ENCODE peak calls at places on chromosomes 13 and 19, in seven cellular contexts. One of them, this sample, is unnamed.

GRCh38 chr13:51000576-51001260 is 91.1 kb downstream of the RNASEH2B start:
- DNase-seq in activated T-cell treated with anti-CD3 and anti-CD28 coated beads, Interleukin-2, amount 50 U/mL, for 4 hours: no peak
- DNase-seq in natural killer cell treated with Interleukin-12 subunit alpha and Interleukin-12 subunit beta and Interleukin-15 and Interleukin-18, amount 100 ng/mL, for 72 hours: no peak
- DNase-seq in activated B cell treated with CpG ODN at 0.5 μM for 24 hours: no peak
- DNase-seq in CD4-positive, alpha-beta T cell: no peak
- DNase-seq in hippocampal formation: no peak
- DNase-seq in H7: peak
- DNase-seq in this sample: no peak

GRCh38 chr19:38452430-38453366 is 19.2 kb downstream of the RYR1 start:
- DNase-seq in activated T-cell treated with anti-CD3 and anti-CD28 coated beads, Interleukin-2, amount 50 U/mL, for 4 hours: no peak
- DNase-seq in natural killer cell treated with Interleukin-12 subunit alpha and Interleukin-12 subunit beta and Interleukin-15 and Interleukin-18, amount 100 ng/mL, for 72 hours: no peak
- DNase-seq in activated B cell treated with CpG ODN at 0.5 μM for 24 hours: no peak
- DNase-seq in CD4-positive, alpha-beta T cell: no peak
- DNase-seq in hippocampal formation: peak
- DNase-seq in H7: peak
- DNase-seq in this sample: no peak

GRCh38 chr13:107866007-107866665 is 349.2 kb downstream of the LIG4 start:
- DNase-seq in activated T-cell treated with anti-CD3 and anti-CD28 coated beads, Interleukin-2, amount 50 U/mL, for 4 hours: no peak
- DNase-seq in natural killer cell treated with Interleukin-12 subunit alpha and Interleukin-12 subunit beta and Interleukin-15 and Interleukin-18, amount 100 ng/mL, for 72 hours: no peak
- DNase-seq in activated B cell treated with CpG ODN at 0.5 μM for 24 hours: no peak
- DNase-seq in CD4-positive, alpha-beta T cell: no peak
- DNase-seq in hippocampal formation: peak
- DNase-seq in H7: peak
- DNase-seq in this sample: peak

GRCh38 chr13:21511841-21512240 is 52.7 kb upstream of the ZDHHC20 start:
- DNase-seq in activated T-cell treated with anti-CD3 and anti-CD28 coated beads, Interleukin-2, amount 50 U/mL, for 4 hours: no peak
- DNase-seq in natural killer cell treated with Interleukin-12 subunit alpha and Interleukin-12 subunit beta and Interleukin-15 and Interleukin-18, amount 100 ng/mL, for 72 hours: no peak
- DNase-seq in activated B cell treated with CpG ODN at 0.5 μM for 24 hours: no peak
- DNase-seq in CD4-positive, alpha-beta T cell: no peak
- DNase-seq in hippocampal formation: no peak
- DNase-seq in H7: no peak
- DNase-seq in this sample: no peak

GRCh38 chr13:31611214-31611613 is 128.1 kb upstream of the RXFP2 start:
- DNase-seq in activated T-cell treated with anti-CD3 and anti-CD28 coated beads, Interleukin-2, amount 50 U/mL, for 4 hours: no peak
- DNase-seq in natural killer cell treated with Interleukin-12 subunit alpha and Interleukin-12 subunit beta and Interleukin-15 and Interleukin-18, amount 100 ng/mL, for 72 hours: no peak
- DNase-seq in activated B cell treated with CpG ODN at 0.5 μM for 24 hours: no peak
- DNase-seq in CD4-positive, alpha-beta T cell: no peak
- DNase-seq in hippocampal formation: no peak
- DNase-seq in H7: no peak
- DNase-seq in this sample: no peak

GRCh38 chr13:71758823-71759222 is 108.2 kb downstream of the DACH1 start:
- DNase-seq in activated T-cell treated with anti-CD3 and anti-CD28 coated beads, Interleukin-2, amount 50 U/mL, for 4 hours: no peak
- DNase-seq in natural killer cell treated with Interleukin-12 subunit alpha and Interleukin-12 subunit beta and Interleukin-15 and Interleukin-18, amount 100 ng/mL, for 72 hours: no peak
- DNase-seq in activated B cell treated with CpG ODN at 0.5 μM for 24 hours: no peak
- DNase-seq in CD4-positive, alpha-beta T cell: no peak
- DNase-seq in hippocampal formation: no peak
- DNase-seq in H7: no peak
- DNase-seq in this sample: no peak

GRCh38 chr19:40687525-40688016 is 2.9 kb downstream of the NUMBL start:
- DNase-seq in activated T-cell treated with anti-CD3 and anti-CD28 coated beads, Interleukin-2, amount 50 U/mL, for 4 hours: no peak
- DNase-seq in natural killer cell treated with Interleukin-12 subunit alpha and Interleukin-12 subunit beta and Interleukin-15 and Interleukin-18, amount 100 ng/mL, for 72 hours: no peak
- DNase-seq in activated B cell treated with CpG ODN at 0.5 μM for 24 hours: peak
- DNase-seq in CD4-positive, alpha-beta T cell: no peak
- DNase-seq in hippocampal formation: no peak
- DNase-seq in H7: no peak
- DNase-seq in this sample: peak

GRCh38 chr13:70107498-70108271 is at the start of gene ATXN8OS:
- DNase-seq in activated T-cell treated with anti-CD3 and anti-CD28 coated beads, Interleukin-2, amount 50 U/mL, for 4 hours: no peak
- DNase-seq in natural killer cell treated with Interleukin-12 subunit alpha and Interleukin-12 subunit beta and Interleukin-15 and Interleukin-18, amount 100 ng/mL, for 72 hours: no peak
- DNase-seq in activated B cell treated with CpG ODN at 0.5 μM for 24 hours: no peak
- DNase-seq in CD4-positive, alpha-beta T cell: no peak
- DNase-seq in hippocampal formation: no peak
- DNase-seq in H7: peak
- DNase-seq in this sample: no peak

GRCh38 chr19:5950744-5951143 is 27.2 kb downstream of the RANBP3 start:
- DNase-seq in activated T-cell treated with anti-CD3 and anti-CD28 coated beads, Interleukin-2, amount 50 U/mL, for 4 hours: no peak
- DNase-seq in natural killer cell treated with Interleukin-12 subunit alpha and Interleukin-12 subunit beta and Interleukin-15 and Interleukin-18, amount 100 ng/mL, for 72 hours: no peak
- DNase-seq in activated B cell treated with CpG ODN at 0.5 μM for 24 hours: no peak
- DNase-seq in CD4-positive, alpha-beta T cell: no peak
- DNase-seq in hippocampal formation: no peak
- DNase-seq in H7: no peak
- DNase-seq in this sample: no peak

GRCh38 chr13:113630804-113631203 is 27.2 kb downstream of the ATP4B start:
- DNase-seq in activated T-cell treated with anti-CD3 and anti-CD28 coated beads, Interleukin-2, amount 50 U/mL, for 4 hours: no peak
- DNase-seq in natural killer cell treated with Interleukin-12 subunit alpha and Interleukin-12 subunit beta and Interleukin-15 and Interleukin-18, amount 100 ng/mL, for 72 hours: no peak
- DNase-seq in activated B cell treated with CpG ODN at 0.5 μM for 24 hours: no peak
- DNase-seq in CD4-positive, alpha-beta T cell: no peak
- DNase-seq in hippocampal formation: no peak
- DNase-seq in H7: no peak
- DNase-seq in this sample: no peak

GRCh38 chr19:33956941-33957340 is 160.3 kb downstream of the KCTD15 start:
- DNase-seq in activated T-cell treated with anti-CD3 and anti-CD28 coated beads, Interleukin-2, amount 50 U/mL, for 4 hours: no peak
- DNase-seq in natural killer cell treated with Interleukin-12 subunit alpha and Interleukin-12 subunit beta and Interleukin-15 and Interleukin-18, amount 100 ng/mL, for 72 hours: no peak
- DNase-seq in activated B cell treated with CpG ODN at 0.5 μM for 24 hours: no peak
- DNase-seq in CD4-positive, alpha-beta T cell: no peak
- DNase-seq in hippocampal formation: no peak
- DNase-seq in H7: no peak
- DNase-seq in this sample: no peak

GRCh38 chr19:37966211-37967072 is 59.4 kb downstream of the SIPA1L3 start:
- DNase-seq in activated T-cell treated with anti-CD3 and anti-CD28 coated beads, Interleukin-2, amount 50 U/mL, for 4 hours: no peak
- DNase-seq in natural killer cell treated with Interleukin-12 subunit alpha and Interleukin-12 subunit beta and Interleukin-15 and Interleukin-18, amount 100 ng/mL, for 72 hours: no peak
- DNase-seq in activated B cell treated with CpG ODN at 0.5 μM for 24 hours: no peak
- DNase-seq in CD4-positive, alpha-beta T cell: no peak
- DNase-seq in hippocampal formation: no peak
- DNase-seq in H7: peak
- DNase-seq in this sample: no peak

GRCh38 chr13:98443329-98443728 is 133.6 kb downstream of the STK24 start:
- DNase-seq in activated T-cell treated with anti-CD3 and anti-CD28 coated beads, Interleukin-2, amount 50 U/mL, for 4 hours: no peak
- DNase-seq in natural killer cell treated with Interleukin-12 subunit alpha and Interleukin-12 subunit beta and Interleukin-15 and Interleukin-18, amount 100 ng/mL, for 72 hours: no peak
- DNase-seq in activated B cell treated with CpG ODN at 0.5 μM for 24 hours: no peak
- DNase-seq in CD4-positive, alpha-beta T cell: no peak
- DNase-seq in hippocampal formation: no peak
- DNase-seq in H7: no peak
- DNase-seq in this sample: peak

GRCh38 chr19:18479964-18480723 is 41.7 kb downstream of the ELL start:
- DNase-seq in activated T-cell treated with anti-CD3 and anti-CD28 coated beads, Interleukin-2, amount 50 U/mL, for 4 hours: no peak
- DNase-seq in natural killer cell treated with Interleukin-12 subunit alpha and Interleukin-12 subunit beta and Interleukin-15 and Interleukin-18, amount 100 ng/mL, for 72 hours: no peak
- DNase-seq in activated B cell treated with CpG ODN at 0.5 μM for 24 hours: no peak
- DNase-seq in CD4-positive, alpha-beta T cell: no peak
- DNase-seq in hippocampal formation: no peak
- DNase-seq in H7: no peak
- DNase-seq in this sample: no peak

GRCh38 chr19:5994407-5995165 is 16.6 kb upstream of the RANBP3 start:
- DNase-seq in activated T-cell treated with anti-CD3 and anti-CD28 coated beads, Interleukin-2, amount 50 U/mL, for 4 hours: no peak
- DNase-seq in natural killer cell treated with Interleukin-12 subunit alpha and Interleukin-12 subunit beta and Interleukin-15 and Interleukin-18, amount 100 ng/mL, for 72 hours: no peak
- DNase-seq in activated B cell treated with CpG ODN at 0.5 μM for 24 hours: no peak
- DNase-seq in CD4-positive, alpha-beta T cell: no peak
- DNase-seq in hippocampal formation: no peak
- DNase-seq in H7: peak
- DNase-seq in this sample: no peak

GRCh38 chr19:46753420-46754155 is 7.3 kb upstream of the STRN4 start:
- DNase-seq in activated T-cell treated with anti-CD3 and anti-CD28 coated beads, Interleukin-2, amount 50 U/mL, for 4 hours: peak
- DNase-seq in natural killer cell treated with Interleukin-12 subunit alpha and Interleukin-12 subunit beta and Interleukin-15 and Interleukin-18, amount 100 ng/mL, for 72 hours: peak
- DNase-seq in activated B cell treated with CpG ODN at 0.5 μM for 24 hours: peak
- DNase-seq in CD4-positive, alpha-beta T cell: peak
- DNase-seq in hippocampal formation: no peak
- DNase-seq in H7: peak
- DNase-seq in this sample: no peak

GRCh38 chr19:3642296-3642695 is 15.7 kb upstream of the CACTIN start:
- DNase-seq in activated T-cell treated with anti-CD3 and anti-CD28 coated beads, Interleukin-2, amount 50 U/mL, for 4 hours: no peak
- DNase-seq in natural killer cell treated with Interleukin-12 subunit alpha and Interleukin-12 subunit beta and Interleukin-15 and Interleukin-18, amount 100 ng/mL, for 72 hours: no peak
- DNase-seq in activated B cell treated with CpG ODN at 0.5 μM for 24 hours: no peak
- DNase-seq in CD4-positive, alpha-beta T cell: no peak
- DNase-seq in hippocampal formation: no peak
- DNase-seq in H7: no peak
- DNase-seq in this sample: no peak

GRCh38 chr19:7799640-7800355 is 30.2 kb upstream of the EVI5L start:
- DNase-seq in activated T-cell treated with anti-CD3 and anti-CD28 coated beads, Interleukin-2, amount 50 U/mL, for 4 hours: peak
- DNase-seq in natural killer cell treated with Interleukin-12 subunit alpha and Interleukin-12 subunit beta and Interleukin-15 and Interleukin-18, amount 100 ng/mL, for 72 hours: peak
- DNase-seq in activated B cell treated with CpG ODN at 0.5 μM for 24 hours: peak
- DNase-seq in CD4-positive, alpha-beta T cell: peak
- DNase-seq in hippocampal formation: peak
- DNase-seq in H7: peak
- DNase-seq in this sample: peak

GRCh38 chr13:34805347-34805746 is 136.7 kb upstream of the NBEA start:
- DNase-seq in activated T-cell treated with anti-CD3 and anti-CD28 coated beads, Interleukin-2, amount 50 U/mL, for 4 hours: no peak
- DNase-seq in natural killer cell treated with Interleukin-12 subunit alpha and Interleukin-12 subunit beta and Interleukin-15 and Interleukin-18, amount 100 ng/mL, for 72 hours: no peak
- DNase-seq in activated B cell treated with CpG ODN at 0.5 μM for 24 hours: no peak
- DNase-seq in CD4-positive, alpha-beta T cell: no peak
- DNase-seq in hippocampal formation: no peak
- DNase-seq in H7: no peak
- DNase-seq in this sample: no peak

GRCh38 chr13:74118328-74118727 is 15.9 kb downstream of the KLF12 start:
- DNase-seq in activated T-cell treated with anti-CD3 and anti-CD28 coated beads, Interleukin-2, amount 50 U/mL, for 4 hours: no peak
- DNase-seq in natural killer cell treated with Interleukin-12 subunit alpha and Interleukin-12 subunit beta and Interleukin-15 and Interleukin-18, amount 100 ng/mL, for 72 hours: no peak
- DNase-seq in activated B cell treated with CpG ODN at 0.5 μM for 24 hours: no peak
- DNase-seq in CD4-positive, alpha-beta T cell: no peak
- DNase-seq in hippocampal formation: no peak
- DNase-seq in H7: no peak
- DNase-seq in this sample: no peak

GRCh38 chr13:69109891-69110525 is 997.6 kb upstream of the ATXN8OS start:
- DNase-seq in activated T-cell treated with anti-CD3 and anti-CD28 coated beads, Interleukin-2, amount 50 U/mL, for 4 hours: no peak
- DNase-seq in natural killer cell treated with Interleukin-12 subunit alpha and Interleukin-12 subunit beta and Interleukin-15 and Interleukin-18, amount 100 ng/mL, for 72 hours: no peak
- DNase-seq in activated B cell treated with CpG ODN at 0.5 μM for 24 hours: no peak
- DNase-seq in CD4-positive, alpha-beta T cell: no peak
- DNase-seq in hippocampal formation: no peak
- DNase-seq in H7: no peak
- DNase-seq in this sample: no peak

GRCh38 chr19:14183741-14184395 is 22.1 kb downstream of the ADGRL1 start:
- DNase-seq in activated T-cell treated with anti-CD3 and anti-CD28 coated beads, Interleukin-2, amount 50 U/mL, for 4 hours: no peak
- DNase-seq in natural killer cell treated with Interleukin-12 subunit alpha and Interleukin-12 subunit beta and Interleukin-15 and Interleukin-18, amount 100 ng/mL, for 72 hours: no peak
- DNase-seq in activated B cell treated with CpG ODN at 0.5 μM for 24 hours: no peak
- DNase-seq in CD4-positive, alpha-beta T cell: no peak
- DNase-seq in hippocampal formation: no peak
- DNase-seq in H7: peak
- DNase-seq in this sample: no peak

GRCh38 chr19:45729774-45730388 is 815 bp downstream of the FBXO46 start:
- DNase-seq in activated T-cell treated with anti-CD3 and anti-CD28 coated beads, Interleukin-2, amount 50 U/mL, for 4 hours: no peak
- DNase-seq in natural killer cell treated with Interleukin-12 subunit alpha and Interleukin-12 subunit beta and Interleukin-15 and Interleukin-18, amount 100 ng/mL, for 72 hours: no peak
- DNase-seq in activated B cell treated with CpG ODN at 0.5 μM for 24 hours: no peak
- DNase-seq in CD4-positive, alpha-beta T cell: no peak
- DNase-seq in hippocampal formation: no peak
- DNase-seq in H7: peak
- DNase-seq in this sample: no peak

GRCh38 chr19:14689598-14690503 is at the start of gene ZNF333:
- DNase-seq in activated T-cell treated with anti-CD3 and anti-CD28 coated beads, Interleukin-2, amount 50 U/mL, for 4 hours: peak
- DNase-seq in natural killer cell treated with Interleukin-12 subunit alpha and Interleukin-12 subunit beta and Interleukin-15 and Interleukin-18, amount 100 ng/mL, for 72 hours: peak
- DNase-seq in activated B cell treated with CpG ODN at 0.5 μM for 24 hours: peak
- DNase-seq in CD4-positive, alpha-beta T cell: peak
- DNase-seq in hippocampal formation: peak
- DNase-seq in H7: peak
- DNase-seq in this sample: peak

GRCh38 chr19:6536138-6536671 is 5.4 kb downstream of the TNFSF9 start:
- DNase-seq in activated T-cell treated with anti-CD3 and anti-CD28 coated beads, Interleukin-2, amount 50 U/mL, for 4 hours: peak
- DNase-seq in natural killer cell treated with Interleukin-12 subunit alpha and Interleukin-12 subunit beta and Interleukin-15 and Interleukin-18, amount 100 ng/mL, for 72 hours: peak
- DNase-seq in activated B cell treated with CpG ODN at 0.5 μM for 24 hours: peak
- DNase-seq in CD4-positive, alpha-beta T cell: peak
- DNase-seq in hippocampal formation: peak
- DNase-seq in H7: peak
- DNase-seq in this sample: peak

GRCh38 chr13:97946951-97947588 is 6.4 kb upstream of the IPO5 start:
- DNase-seq in activated T-cell treated with anti-CD3 and anti-CD28 coated beads, Interleukin-2, amount 50 U/mL, for 4 hours: no peak
- DNase-seq in natural killer cell treated with Interleukin-12 subunit alpha and Interleukin-12 subunit beta and Interleukin-15 and Interleukin-18, amount 100 ng/mL, for 72 hours: no peak
- DNase-seq in activated B cell treated with CpG ODN at 0.5 μM for 24 hours: no peak
- DNase-seq in CD4-positive, alpha-beta T cell: no peak
- DNase-seq in hippocampal formation: no peak
- DNase-seq in H7: no peak
- DNase-seq in this sample: peak